ENCODE peak calls at places on chromosomes 11 and 22, in seven cellular contexts. B, K, Q, P, V, F and J are unnamed samples.
A peak's percentile ranks its signal among the peaks of the same experiment; 100 is the strongest.

GRCh38 chr11:28673687-28674431 is 565.7 kb downstream of the METTL15 start:
- DNase-seq in K (no peak), B (no peak), V (no peak), Q (peak; percentile 50), P (no peak), F (no peak), J (no peak)

GRCh38 chr11:67056640-67057409 is at the start of gene RHOD:
- DNase-seq in P (no peak), F (no peak), K (no peak), V (no peak), B (no peak), Q (no peak), J (peak; percentile 67)

GRCh38 chr11:61139391-61139790 is 21.8 kb downstream of the VPS37C start:
- DNase-seq in K (no peak), V (no peak), B (no peak), P (no peak), F (no peak), Q (no peak), J (no peak)

GRCh38 chr22:33000342-33001280 is 57.6 kb downstream of the SYN3 start:
- DNase-seq in Q (peak; percentile 30), K (peak; percentile 56), B (peak; percentile 81), P (peak; percentile 23), V (peak; percentile 9), F (peak; percentile 90), J (peak; percentile 37)

GRCh38 chr11:134981824-134982223 is 569.8 kb upstream of the B3GAT1 start:
- DNase-seq in Q (no peak), K (no peak), V (no peak), F (no peak), B (no peak), P (no peak), J (no peak)

GRCh38 chr11:79198203-79198897 is 242.5 kb downstream of the TENM4 start:
- DNase-seq in B (no peak), K (no peak), Q (no peak), F (no peak), P (no peak), V (no peak), J (no peak)

GRCh38 chr11:7381937-7382336 is 103.4 kb upstream of the OLFML1 start:
- DNase-seq in K (no peak), V (no peak), P (no peak), B (no peak), F (no peak), Q (no peak), J (no peak)

GRCh38 chr11:64745219-64745522 is 1.2 kb upstream of the RASGRP2 start:
- DNase-seq in B (no peak), P (peak; percentile 76), V (no peak), F (peak; percentile 99), K (peak; percentile 64), Q (no peak), J (peak; percentile 74)

GRCh38 chr22:36068776-36069344 is 40.2 kb upstream of the RBFOX2 start:
- DNase-seq in Q (no peak), V (no peak), P (no peak), B (no peak), F (peak; percentile 18), K (no peak), J (no peak)

GRCh38 chr22:41447435-41448188 is 1.0 kb upstream of the TOB2 start:
- DNase-seq in V (no peak), K (peak; percentile 73), Q (peak; percentile 36), B (peak; percentile 85), F (peak; percentile 84), P (peak; percentile 74), J (peak; percentile 54)

GRCh38 chr11:69172674-69173073 is 16.9 kb downstream of the SMIM38 start:
- DNase-seq in Q (no peak), B (no peak), P (no peak), F (peak; percentile 50), K (no peak), V (no peak), J (no peak)

GRCh38 chr11:120695426-120695825 is 183.9 kb downstream of the GRIK4 start:
- DNase-seq in B (no peak), Q (no peak), K (no peak), P (no peak), F (no peak), V (no peak), J (no peak)

GRCh38 chr22:48536691-48537591 is 1290.7 kb downstream of the BRD1 start:
- DNase-seq in B (no peak), F (no peak), K (no peak), Q (no peak), V (no peak), P (no peak), J (no peak)

GRCh38 chr22:46738961-46739870 is 1.2 kb upstream of the CERK start:
- DNase-seq in P (peak; percentile 48), V (no peak), Q (peak; percentile 82), F (peak; percentile 38), B (peak; percentile 61), K (peak; percentile 85), J (no peak)

GRCh38 chr11:103476874-103477273 is 367.6 kb downstream of the DYNC2H1 start:
- DNase-seq in K (no peak), V (no peak), B (no peak), Q (no peak), P (no peak), F (no peak), J (no peak)

GRCh38 chr11:3867209-3868071 is 12.0 kb downstream of the STIM1 start:
- DNase-seq in B (peak; percentile 34), P (peak; percentile 44), K (peak; percentile 18), F (no peak), Q (no peak), V (no peak), J (no peak)

GRCh38 chr11:132257861-132258260 is 887.4 kb downstream of the NTM start:
- DNase-seq in F (no peak), K (no peak), V (no peak), P (no peak), Q (no peak), B (no peak), J (no peak)

GRCh38 chr22:41589260-41589600 is 410 bp downstream of the PMM1 start:
- DNase-seq in K (peak; percentile 49), V (no peak), F (peak; percentile 48), B (peak; percentile 35), P (no peak), Q (no peak), J (peak; percentile 35)

GRCh38 chr11:109971184-109971523 is 122.0 kb upstream of the ZC3H12C start:
- DNase-seq in B (no peak), F (no peak), K (no peak), Q (peak; percentile 29), V (peak; percentile 47), P (no peak), J (no peak)

GRCh38 chr11:1401656-1402221 is 12.0 kb downstream of the BRSK2 start:
- DNase-seq in K (peak; percentile 80), Q (peak; percentile 20), V (peak; percentile 24), B (peak; percentile 65), F (peak; percentile 80), P (no peak), J (peak; percentile 77)

GRCh38 chr11:73384871-73385692 is 8.9 kb downstream of the RELT start:
- DNase-seq in F (peak; percentile 97), V (no peak), B (no peak), K (peak; percentile 59), Q (no peak), P (peak; percentile 84), J (peak; percentile 83)

GRCh38 chr11:128653828-128654231 is 40.0 kb upstream of the FLI1 start:
- DNase-seq in K (no peak), F (no peak), V (peak; percentile 8), B (no peak), Q (peak; percentile 75), P (no peak), J (no peak)

GRCh38 chr22:42247596-42247995 is 22.9 kb downstream of the TCF20 start:
- DNase-seq in B (no peak), Q (no peak), P (no peak), V (no peak), K (no peak), F (no peak), J (no peak)

GRCh38 chr11:77548552-77549439 is 41.0 kb upstream of the AQP11 start:
- DNase-seq in B (no peak), P (no peak), K (no peak), Q (no peak), F (no peak), V (no peak), J (no peak)

GRCh38 chr11:86511086-86511551 is 136.4 kb downstream of the CCDC81 start:
- DNase-seq in P (no peak), K (no peak), F (peak; percentile 23), B (no peak), V (no peak), Q (peak; percentile 48), J (peak; percentile 34)